ENCODE peak calls at places on chromosomes 13 and 19, in eight cellular contexts. One of them, this sample, is unnamed.

GRCh38 chr13:98509271-98510155 is 67.4 kb downstream of the STK24 start:
- DNase-seq in A549: peak
- DNase-seq in gastrocnemius medialis: peak
- DNase-seq in breast epithelium: no peak
- DNase-seq in HCT116: peak
- DNase-seq in tibial nerve: peak
- DNase-seq in body of pancreas: no peak
- DNase-seq in IMR-90: peak
- DNase-seq in this sample: peak

GRCh38 chr13:44274838-44275237 is 98.8 kb upstream of the SERP2 start:
- DNase-seq in breast epithelium: no peak
- DNase-seq in HCT116: no peak
- DNase-seq in IMR-90: peak
- DNase-seq in gastrocnemius medialis: no peak
- DNase-seq in body of pancreas: no peak
- DNase-seq in A549: no peak
- DNase-seq in tibial nerve: no peak
- DNase-seq in this sample: peak

GRCh38 chr19:53823380-53824120 is 564 bp downstream of the NLRP12 start:
- DNase-seq in IMR-90: no peak
- DNase-seq in tibial nerve: no peak
- DNase-seq in gastrocnemius medialis: no peak
- DNase-seq in A549: no peak
- DNase-seq in body of pancreas: no peak
- DNase-seq in HCT116: no peak
- DNase-seq in breast epithelium: no peak
- DNase-seq in this sample: no peak

GRCh38 chr13:42548731-42549554 is 25.0 kb upstream of the TNFSF11 start:
- DNase-seq in body of pancreas: no peak
- DNase-seq in tibial nerve: no peak
- DNase-seq in gastrocnemius medialis: peak
- DNase-seq in IMR-90: no peak
- DNase-seq in HCT116: no peak
- DNase-seq in A549: no peak
- DNase-seq in breast epithelium: no peak
- DNase-seq in this sample: peak

GRCh38 chr13:79128158-79128557 is 277.9 kb downstream of the RBM26 start:
- DNase-seq in IMR-90: peak
- DNase-seq in breast epithelium: no peak
- DNase-seq in A549: peak
- DNase-seq in tibial nerve: no peak
- DNase-seq in body of pancreas: no peak
- DNase-seq in gastrocnemius medialis: no peak
- DNase-seq in HCT116: no peak
- DNase-seq in this sample: no peak

GRCh38 chr13:43934273-43934672 is 54.6 kb downstream of the LACC1 start:
- DNase-seq in breast epithelium: no peak
- DNase-seq in body of pancreas: no peak
- DNase-seq in tibial nerve: no peak
- DNase-seq in A549: peak
- DNase-seq in HCT116: no peak
- DNase-seq in gastrocnemius medialis: no peak
- DNase-seq in IMR-90: peak
- DNase-seq in this sample: no peak

GRCh38 chr19:35248310-35249145 is at the start of gene LSR:
- DNase-seq in HCT116: peak
- DNase-seq in tibial nerve: no peak
- DNase-seq in breast epithelium: peak
- DNase-seq in gastrocnemius medialis: no peak
- DNase-seq in A549: peak
- DNase-seq in body of pancreas: peak
- DNase-seq in IMR-90: no peak
- DNase-seq in this sample: peak

GRCh38 chr19:57515218-57515617 is 11.9 kb upstream of the ZNF549 start:
- DNase-seq in tibial nerve: no peak
- DNase-seq in IMR-90: no peak
- DNase-seq in body of pancreas: no peak
- DNase-seq in HCT116: no peak
- DNase-seq in breast epithelium: no peak
- DNase-seq in A549: no peak
- DNase-seq in gastrocnemius medialis: no peak
- DNase-seq in this sample: no peak

GRCh38 chr13:52141299-52141698 is 12.4 kb upstream of the NEK5 start:
- DNase-seq in IMR-90: no peak
- DNase-seq in gastrocnemius medialis: no peak
- DNase-seq in breast epithelium: no peak
- DNase-seq in HCT116: no peak
- DNase-seq in tibial nerve: no peak
- DNase-seq in body of pancreas: no peak
- DNase-seq in A549: no peak
- DNase-seq in this sample: no peak

GRCh38 chr19:801030-801860 is 4.0 kb downstream of the PTBP1 start:
- DNase-seq in gastrocnemius medialis: no peak
- DNase-seq in HCT116: no peak
- DNase-seq in IMR-90: no peak
- DNase-seq in body of pancreas: peak
- DNase-seq in A549: no peak
- DNase-seq in breast epithelium: no peak
- DNase-seq in tibial nerve: no peak
- DNase-seq in this sample: peak

GRCh38 chr13:32642316-32642715 is 56.1 kb downstream of the PDS5B start:
- DNase-seq in HCT116: no peak
- DNase-seq in breast epithelium: no peak
- DNase-seq in gastrocnemius medialis: no peak
- DNase-seq in IMR-90: no peak
- DNase-seq in tibial nerve: no peak
- DNase-seq in body of pancreas: no peak
- DNase-seq in A549: no peak
- DNase-seq in this sample: no peak

GRCh38 chr19:39401549-39402416 is 4.9 kb upstream of the ZFP36 start:
- DNase-seq in A549: peak
- DNase-seq in tibial nerve: peak
- DNase-seq in HCT116: peak
- DNase-seq in body of pancreas: peak
- DNase-seq in breast epithelium: peak
- DNase-seq in gastrocnemius medialis: peak
- DNase-seq in IMR-90: peak
- DNase-seq in this sample: peak

GRCh38 chr19:39402417-39403297 is 4.0 kb upstream of the ZFP36 start:
- DNase-seq in gastrocnemius medialis: peak
- DNase-seq in IMR-90: peak
- DNase-seq in body of pancreas: peak
- DNase-seq in HCT116: peak
- DNase-seq in A549: peak
- DNase-seq in tibial nerve: peak
- DNase-seq in breast epithelium: peak
- DNase-seq in this sample: peak

GRCh38 chr19:39399684-39400465 is 6.8 kb upstream of the ZFP36 start:
- DNase-seq in IMR-90: no peak
- DNase-seq in gastrocnemius medialis: no peak
- DNase-seq in breast epithelium: no peak
- DNase-seq in body of pancreas: no peak
- DNase-seq in tibial nerve: no peak
- DNase-seq in HCT116: no peak
- DNase-seq in A549: no peak
- DNase-seq in this sample: no peak

GRCh38 chr19:39403331-39404312 is 3.0 kb upstream of the ZFP36 start:
- DNase-seq in tibial nerve: peak
- DNase-seq in gastrocnemius medialis: peak
- DNase-seq in IMR-90: peak
- DNase-seq in body of pancreas: peak
- DNase-seq in A549: peak
- DNase-seq in HCT116: peak
- DNase-seq in breast epithelium: peak
- DNase-seq in this sample: peak

GRCh38 chr19:39400997-39401548 is 5.6 kb upstream of the ZFP36 start:
- DNase-seq in IMR-90: no peak
- DNase-seq in body of pancreas: no peak
- DNase-seq in gastrocnemius medialis: no peak
- DNase-seq in HCT116: no peak
- DNase-seq in breast epithelium: no peak
- DNase-seq in tibial nerve: no peak
- DNase-seq in A549: peak
- DNase-seq in this sample: no peak
- H3K27ac ChIP-seq in IMR-90: peak
- H3K27ac ChIP-seq in body of pancreas: peak
- H3K27ac ChIP-seq in gastrocnemius medialis: peak
- H3K27ac ChIP-seq in HCT116: peak
- H3K27ac ChIP-seq in breast epithelium: peak
- H3K27ac ChIP-seq in tibial nerve: peak
- H3K27ac ChIP-seq in A549: peak
- H3K27ac ChIP-seq in this sample: peak

GRCh38 chr19:10317045-10317856 is 1.4 kb upstream of the FDX2 start:
- DNase-seq in breast epithelium: no peak
- DNase-seq in gastrocnemius medialis: no peak
- DNase-seq in tibial nerve: no peak
- DNase-seq in IMR-90: no peak
- DNase-seq in body of pancreas: no peak
- DNase-seq in A549: no peak
- DNase-seq in HCT116: no peak
- DNase-seq in this sample: no peak

GRCh38 chr19:10318807-10319426 is 3.1 kb upstream of the FDX2 start:
- DNase-seq in A549: no peak
- DNase-seq in body of pancreas: no peak
- DNase-seq in HCT116: no peak
- DNase-seq in breast epithelium: no peak
- DNase-seq in IMR-90: no peak
- DNase-seq in tibial nerve: no peak
- DNase-seq in gastrocnemius medialis: no peak
- DNase-seq in this sample: no peak

GRCh38 chr19:10316229-10317044 is 622 bp upstream of the FDX2 start:
- DNase-seq in gastrocnemius medialis: no peak
- DNase-seq in HCT116: no peak
- DNase-seq in body of pancreas: no peak
- DNase-seq in IMR-90: no peak
- DNase-seq in breast epithelium: no peak
- DNase-seq in A549: no peak
- DNase-seq in tibial nerve: no peak
- DNase-seq in this sample: no peak

GRCh38 chr19:10317857-10318462 is 2.1 kb upstream of the FDX2 start:
- DNase-seq in IMR-90: no peak
- DNase-seq in HCT116: no peak
- DNase-seq in breast epithelium: no peak
- DNase-seq in gastrocnemius medialis: no peak
- DNase-seq in body of pancreas: no peak
- DNase-seq in tibial nerve: no peak
- DNase-seq in A549: no peak
- DNase-seq in this sample: no peak

GRCh38 chr19:10315335-10316214 is at the start of gene FDX2:
- DNase-seq in gastrocnemius medialis: peak
- DNase-seq in HCT116: peak
- DNase-seq in tibial nerve: peak
- DNase-seq in A549: peak
- DNase-seq in body of pancreas: peak
- DNase-seq in IMR-90: peak
- DNase-seq in breast epithelium: peak
- DNase-seq in this sample: peak
- TF ChIP-seq POLR2A in gastrocnemius medialis: no peak
- TF ChIP-seq POLR2A in HCT116: peak
- TF ChIP-seq POLR2A in tibial nerve: no peak
- TF ChIP-seq POLR2A in A549: peak
- TF ChIP-seq POLR2A in body of pancreas: peak
- TF ChIP-seq POLR2A in IMR-90: no peak
- TF ChIP-seq POLR2A in breast epithelium: no peak
- TF ChIP-seq POLR2A in this sample: no peak

DNA sequence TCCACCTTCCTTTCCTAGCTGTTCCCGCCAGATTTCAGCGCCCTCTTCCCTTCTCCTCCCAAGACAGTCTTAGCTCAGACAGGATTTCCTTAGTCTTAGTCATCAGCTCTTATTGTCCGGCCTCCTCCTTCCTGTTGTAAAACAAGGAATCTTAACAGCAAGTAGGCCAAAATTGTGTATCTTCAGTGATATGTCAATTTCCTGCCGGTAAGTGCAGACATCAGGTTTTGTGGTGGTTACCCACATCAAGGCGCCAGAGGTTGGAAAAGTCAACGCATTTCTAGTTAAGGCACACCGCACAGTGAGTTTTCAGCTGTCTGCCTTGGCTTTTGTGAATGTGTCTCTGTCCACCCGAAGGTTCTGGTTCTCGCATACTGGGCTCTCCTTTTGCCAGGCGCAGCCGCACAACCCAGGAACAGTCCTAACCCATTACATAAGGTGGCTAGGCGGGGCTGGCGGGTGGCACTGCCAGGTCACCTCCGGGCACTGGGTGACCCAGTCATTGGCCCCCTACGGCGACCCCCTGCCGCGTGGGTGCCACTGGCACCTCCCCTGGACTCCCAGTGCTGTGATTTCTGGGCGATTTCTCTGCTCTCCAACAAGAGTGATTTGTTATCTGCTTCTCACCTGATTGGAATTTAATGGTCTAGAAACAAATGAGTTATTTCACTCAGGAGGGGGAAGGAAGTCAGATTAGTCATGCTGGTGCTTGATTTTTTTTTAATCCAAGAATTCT is 12.9 kb downstream of the COL4A2 start:
- DNase-seq in HCT116: peak
- DNase-seq in gastrocnemius medialis: no peak
- DNase-seq in tibial nerve: no peak
- DNase-seq in breast epithelium: peak
- DNase-seq in body of pancreas: peak
- DNase-seq in IMR-90: peak
- DNase-seq in A549: peak
- DNase-seq in this sample: peak
- H3K27ac ChIP-seq in HCT116: peak
- H3K27ac ChIP-seq in gastrocnemius medialis: peak
- H3K27ac ChIP-seq in tibial nerve: peak
- H3K27ac ChIP-seq in breast epithelium: peak
- H3K27ac ChIP-seq in body of pancreas: peak
- H3K27ac ChIP-seq in IMR-90: peak
- H3K27ac ChIP-seq in A549: peak
- H3K27ac ChIP-seq in this sample: no peak

DNA sequence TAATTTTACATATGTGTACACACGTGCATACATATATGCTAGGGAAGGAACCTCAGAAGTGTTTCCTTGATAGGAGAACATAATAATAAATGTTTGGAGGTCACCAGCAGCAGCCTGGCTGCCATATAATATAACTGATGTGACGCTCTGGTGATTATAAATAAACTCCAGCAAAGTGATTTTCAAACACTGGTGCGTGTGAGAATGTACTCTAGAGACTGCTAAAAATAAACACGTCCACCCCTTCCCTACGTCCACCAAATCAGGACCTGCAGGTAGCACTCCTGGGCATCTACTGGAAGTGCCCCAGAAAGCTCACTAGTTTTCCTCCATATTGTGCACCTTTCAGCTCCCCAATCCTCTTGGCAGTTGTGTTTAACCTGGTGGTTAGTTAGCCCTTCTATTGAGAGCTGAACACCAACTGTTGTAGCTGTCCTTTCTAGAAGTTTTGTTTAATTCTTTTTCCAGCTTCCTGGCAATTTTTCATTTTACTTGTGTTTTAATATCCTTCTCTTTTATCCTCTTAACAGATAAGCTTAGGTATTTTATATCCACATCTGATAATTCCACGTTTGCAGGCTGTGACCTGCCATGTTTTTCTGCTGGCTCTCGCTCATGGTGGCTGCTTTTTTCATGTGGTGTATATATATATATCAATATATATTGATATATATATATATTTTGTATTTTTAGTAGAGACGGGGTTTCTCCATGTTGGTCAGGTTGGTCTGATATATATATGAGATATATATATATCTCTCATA is 13.0 kb downstream of the OPA3 start:
- DNase-seq in HCT116: no peak
- DNase-seq in IMR-90: no peak
- DNase-seq in breast epithelium: no peak
- DNase-seq in body of pancreas: no peak
- DNase-seq in A549: no peak
- DNase-seq in gastrocnemius medialis: no peak
- DNase-seq in tibial nerve: no peak
- DNase-seq in this sample: no peak
- TF ChIP-seq POLR2A in HCT116: no peak
- TF ChIP-seq POLR2A in IMR-90: no peak
- TF ChIP-seq POLR2A in breast epithelium: no peak
- TF ChIP-seq POLR2A in body of pancreas: no peak
- TF ChIP-seq POLR2A in A549: no peak
- TF ChIP-seq POLR2A in gastrocnemius medialis: no peak
- TF ChIP-seq POLR2A in tibial nerve: no peak
- TF ChIP-seq POLR2A in this sample: no peak